ENCODE peak calls at places on chromosomes 3 and 15, in eight cellular contexts. One of them, this sample, is unnamed.
A peak's percentile ranks its signal among the peaks of the same experiment; 100 is the strongest.

GRCh38 chr3:192916455-192917257 is 1.0 kb downstream of the MB21D2 start:
- DNase-seq in mesenchymal stem cell: peak; percentile 81
- DNase-seq in lower leg skin: peak; percentile 50
- DNase-seq in cardiac muscle cell: peak; percentile 78
- DNase-seq in heart right ventricle: peak; percentile 75
- DNase-seq in upper lobe of right lung: peak; percentile 83
- DNase-seq in foreskin fibroblast: peak; percentile 63
- DNase-seq in A549: peak; percentile 46
- DNase-seq in this sample: no peak

GRCh38 chr3:34033840-34034239 is 235.4 kb downstream of the PDCD6IP start:
- DNase-seq in mesenchymal stem cell: no peak
- DNase-seq in lower leg skin: no peak
- DNase-seq in cardiac muscle cell: no peak
- DNase-seq in heart right ventricle: no peak
- DNase-seq in upper lobe of right lung: no peak
- DNase-seq in foreskin fibroblast: no peak
- DNase-seq in A549: no peak
- DNase-seq in this sample: no peak

GRCh38 chr3:183211390-183211789 is 41.7 kb upstream of the B3GNT5 start:
- DNase-seq in mesenchymal stem cell: no peak
- DNase-seq in lower leg skin: no peak
- DNase-seq in cardiac muscle cell: no peak
- DNase-seq in heart right ventricle: peak; percentile 37
- DNase-seq in upper lobe of right lung: no peak
- DNase-seq in foreskin fibroblast: no peak
- DNase-seq in A549: no peak
- DNase-seq in this sample: no peak

GRCh38 chr3:30578479-30578878 is 27.9 kb upstream of the TGFBR2 start:
- DNase-seq in mesenchymal stem cell: peak; percentile 87
- DNase-seq in lower leg skin: peak; percentile 53
- DNase-seq in cardiac muscle cell: no peak
- DNase-seq in heart right ventricle: peak; percentile 10
- DNase-seq in upper lobe of right lung: no peak
- DNase-seq in foreskin fibroblast: peak; percentile 93
- DNase-seq in A549: peak; percentile 77
- DNase-seq in this sample: peak; percentile 4

GRCh38 chr15:63896336-63897115 is 62.8 kb upstream of the HERC1 start:
- DNase-seq in mesenchymal stem cell: peak; percentile 68
- DNase-seq in lower leg skin: peak; percentile 40
- DNase-seq in cardiac muscle cell: peak; percentile 33
- DNase-seq in heart right ventricle: no peak
- DNase-seq in upper lobe of right lung: peak; percentile 56
- DNase-seq in foreskin fibroblast: peak; percentile 79
- DNase-seq in A549: peak; percentile 66
- DNase-seq in this sample: no peak

GRCh38 chr3:159458010-159458409 is 530.6 kb upstream of the IL12A start:
- DNase-seq in mesenchymal stem cell: peak; percentile 55
- DNase-seq in lower leg skin: no peak
- DNase-seq in cardiac muscle cell: no peak
- DNase-seq in heart right ventricle: no peak
- DNase-seq in upper lobe of right lung: no peak
- DNase-seq in foreskin fibroblast: peak; percentile 94
- DNase-seq in A549: peak; percentile 35
- DNase-seq in this sample: no peak

GRCh38 chr3:135106445-135106844 is 311.4 kb downstream of the EPHB1 start:
- DNase-seq in mesenchymal stem cell: no peak
- DNase-seq in lower leg skin: no peak
- DNase-seq in cardiac muscle cell: peak; percentile 87
- DNase-seq in heart right ventricle: peak; percentile 11
- DNase-seq in upper lobe of right lung: no peak
- DNase-seq in foreskin fibroblast: peak; percentile 6
- DNase-seq in A549: peak; percentile 2
- DNase-seq in this sample: no peak

GRCh38 chr3:121629601-121630000 is 31.1 kb downstream of the HCLS1 start:
- DNase-seq in mesenchymal stem cell: no peak
- DNase-seq in lower leg skin: no peak
- DNase-seq in cardiac muscle cell: peak; percentile 81
- DNase-seq in heart right ventricle: peak; percentile 15
- DNase-seq in upper lobe of right lung: no peak
- DNase-seq in foreskin fibroblast: no peak
- DNase-seq in A549: no peak
- DNase-seq in this sample: no peak

GRCh38 chr15:81337713-81338157 is 13.8 kb upstream of the STARD5 start:
- DNase-seq in mesenchymal stem cell: no peak
- DNase-seq in lower leg skin: no peak
- DNase-seq in cardiac muscle cell: no peak
- DNase-seq in heart right ventricle: no peak
- DNase-seq in upper lobe of right lung: no peak
- DNase-seq in foreskin fibroblast: no peak
- DNase-seq in A549: no peak
- DNase-seq in this sample: no peak

GRCh38 chr3:182451871-182452270 is 341.4 kb upstream of the ATP11B start:
- DNase-seq in mesenchymal stem cell: no peak
- DNase-seq in lower leg skin: no peak
- DNase-seq in cardiac muscle cell: no peak
- DNase-seq in heart right ventricle: no peak
- DNase-seq in upper lobe of right lung: no peak
- DNase-seq in foreskin fibroblast: no peak
- DNase-seq in A549: no peak
- DNase-seq in this sample: no peak

GRCh38 chr3:189588818-189589569 is 42.2 kb upstream of the TP63 start:
- DNase-seq in mesenchymal stem cell: no peak
- DNase-seq in lower leg skin: no peak
- DNase-seq in cardiac muscle cell: no peak
- DNase-seq in heart right ventricle: no peak
- DNase-seq in upper lobe of right lung: no peak
- DNase-seq in foreskin fibroblast: no peak
- DNase-seq in A549: no peak
- DNase-seq in this sample: no peak
- H3K4me3 ChIP-seq in mesenchymal stem cell: peak overlapping the region; percentile 56
- H3K4me3 ChIP-seq in lower leg skin: no peak overlapping the region
- H3K4me3 ChIP-seq in cardiac muscle cell: no peak overlapping the region
- H3K4me3 ChIP-seq in heart right ventricle: no peak overlapping the region
- H3K4me3 ChIP-seq in upper lobe of right lung: no peak overlapping the region
- H3K4me3 ChIP-seq in foreskin fibroblast: no peak overlapping the region
- H3K4me3 ChIP-seq in A549: no peak overlapping the region
- H3K4me3 ChIP-seq in this sample: no peak overlapping the region

GRCh38 chr3:175732053-175732452 is 872.9 kb downstream of the NAALADL2 start:
- DNase-seq in mesenchymal stem cell: no peak
- DNase-seq in lower leg skin: no peak
- DNase-seq in cardiac muscle cell: no peak
- DNase-seq in heart right ventricle: no peak
- DNase-seq in upper lobe of right lung: no peak
- DNase-seq in foreskin fibroblast: no peak
- DNase-seq in A549: no peak
- DNase-seq in this sample: no peak
- H3K4me3 ChIP-seq in mesenchymal stem cell: no peak overlapping the region
- H3K4me3 ChIP-seq in lower leg skin: no peak overlapping the region
- H3K4me3 ChIP-seq in cardiac muscle cell: no peak overlapping the region
- H3K4me3 ChIP-seq in heart right ventricle: no peak overlapping the region
- H3K4me3 ChIP-seq in upper lobe of right lung: no peak overlapping the region
- H3K4me3 ChIP-seq in foreskin fibroblast: no peak overlapping the region
- H3K4me3 ChIP-seq in A549: no peak overlapping the region
- H3K4me3 ChIP-seq in this sample: no peak overlapping the region

GRCh38 chr3:50241163-50241562 is 5.2 kb downstream of the GNAI2 start:
- DNase-seq in mesenchymal stem cell: no peak
- DNase-seq in lower leg skin: no peak
- DNase-seq in cardiac muscle cell: peak; percentile 71
- DNase-seq in heart right ventricle: no peak
- DNase-seq in upper lobe of right lung: no peak
- DNase-seq in foreskin fibroblast: no peak
- DNase-seq in A549: no peak
- DNase-seq in this sample: no peak

GRCh38 chr3:50243552-50243895 is 7.5 kb downstream of the GNAI2 start:
- DNase-seq in mesenchymal stem cell: no peak
- DNase-seq in lower leg skin: no peak
- DNase-seq in cardiac muscle cell: no peak
- DNase-seq in heart right ventricle: no peak
- DNase-seq in upper lobe of right lung: no peak
- DNase-seq in foreskin fibroblast: no peak
- DNase-seq in A549: no peak
- DNase-seq in this sample: no peak

GRCh38 chr3:50242371-50242770 is 6.4 kb downstream of the GNAI2 start:
- DNase-seq in mesenchymal stem cell: no peak
- DNase-seq in lower leg skin: no peak
- DNase-seq in cardiac muscle cell: no peak
- DNase-seq in heart right ventricle: no peak
- DNase-seq in upper lobe of right lung: no peak
- DNase-seq in foreskin fibroblast: no peak
- DNase-seq in A549: no peak
- DNase-seq in this sample: no peak

GRCh38 chr3:50245251-50245745 is 9.3 kb downstream of the GNAI2 start:
- DNase-seq in mesenchymal stem cell: no peak
- DNase-seq in lower leg skin: no peak
- DNase-seq in cardiac muscle cell: no peak
- DNase-seq in heart right ventricle: no peak
- DNase-seq in upper lobe of right lung: no peak
- DNase-seq in foreskin fibroblast: no peak
- DNase-seq in A549: no peak
- DNase-seq in this sample: no peak

GRCh38 chr3:50242778-50243551 is 7.0 kb downstream of the GNAI2 start:
- DNase-seq in mesenchymal stem cell: peak; percentile 87
- DNase-seq in lower leg skin: peak; percentile 69
- DNase-seq in cardiac muscle cell: no peak
- DNase-seq in heart right ventricle: peak; percentile 82
- DNase-seq in upper lobe of right lung: peak; percentile 88
- DNase-seq in foreskin fibroblast: no peak
- DNase-seq in A549: no peak
- DNase-seq in this sample: no peak
- H3K4me3 ChIP-seq in mesenchymal stem cell: peak overlapping the region; percentile 7
- H3K4me3 ChIP-seq in lower leg skin: no peak overlapping the region
- H3K4me3 ChIP-seq in cardiac muscle cell: no peak overlapping the region
- H3K4me3 ChIP-seq in heart right ventricle: peak overlapping the region; percentile 22
- H3K4me3 ChIP-seq in upper lobe of right lung: peak overlapping the region; percentile 27
- H3K4me3 ChIP-seq in foreskin fibroblast: no peak overlapping the region
- H3K4me3 ChIP-seq in A549: no peak overlapping the region
- H3K4me3 ChIP-seq in this sample: peak overlapping the region; percentile 44

GRCh38 chr15:57213783-57214366 is 162.4 kb upstream of the CGNL1 start:
- DNase-seq in mesenchymal stem cell: peak; percentile 69
- DNase-seq in lower leg skin: no peak
- DNase-seq in cardiac muscle cell: peak; percentile 26
- DNase-seq in heart right ventricle: peak; percentile 9
- DNase-seq in upper lobe of right lung: no peak
- DNase-seq in foreskin fibroblast: peak; percentile 48
- DNase-seq in A549: peak; percentile 51
- DNase-seq in this sample: no peak

GRCh38 chr15:57215371-57215770 is 160.9 kb upstream of the CGNL1 start:
- DNase-seq in mesenchymal stem cell: no peak
- DNase-seq in lower leg skin: no peak
- DNase-seq in cardiac muscle cell: no peak
- DNase-seq in heart right ventricle: no peak
- DNase-seq in upper lobe of right lung: no peak
- DNase-seq in foreskin fibroblast: no peak
- DNase-seq in A549: no peak
- DNase-seq in this sample: no peak

GRCh38 chr15:57217716-57218598 is 158.3 kb upstream of the CGNL1 start:
- DNase-seq in mesenchymal stem cell: peak; percentile 61
- DNase-seq in lower leg skin: no peak
- DNase-seq in cardiac muscle cell: no peak
- DNase-seq in heart right ventricle: no peak
- DNase-seq in upper lobe of right lung: no peak
- DNase-seq in foreskin fibroblast: peak; percentile 32
- DNase-seq in A549: no peak
- DNase-seq in this sample: no peak

GRCh38 chr15:57218826-57219576 is 157.3 kb upstream of the CGNL1 start:
- DNase-seq in mesenchymal stem cell: peak; percentile 90
- DNase-seq in lower leg skin: no peak
- DNase-seq in cardiac muscle cell: peak; percentile 44
- DNase-seq in heart right ventricle: no peak
- DNase-seq in upper lobe of right lung: no peak
- DNase-seq in foreskin fibroblast: peak; percentile 90
- DNase-seq in A549: peak; percentile 54
- DNase-seq in this sample: no peak

GRCh38 chr15:57216288-57216687 is 160.0 kb upstream of the CGNL1 start:
- DNase-seq in mesenchymal stem cell: peak; percentile 87
- DNase-seq in lower leg skin: no peak
- DNase-seq in cardiac muscle cell: no peak
- DNase-seq in heart right ventricle: no peak
- DNase-seq in upper lobe of right lung: no peak
- DNase-seq in foreskin fibroblast: peak; percentile 84
- DNase-seq in A549: peak; percentile 25
- DNase-seq in this sample: no peak
- H3K4me3 ChIP-seq in mesenchymal stem cell: peak overlapping the region; percentile 65
- H3K4me3 ChIP-seq in lower leg skin: no peak overlapping the region
- H3K4me3 ChIP-seq in cardiac muscle cell: no peak overlapping the region
- H3K4me3 ChIP-seq in heart right ventricle: no peak overlapping the region
- H3K4me3 ChIP-seq in upper lobe of right lung: no peak overlapping the region
- H3K4me3 ChIP-seq in foreskin fibroblast: peak overlapping the region; percentile 21
- H3K4me3 ChIP-seq in A549: no peak overlapping the region
- H3K4me3 ChIP-seq in this sample: peak overlapping the region; percentile 5

GRCh38 chr3:112640864-112641751 is at the start of gene CCDC80:
- DNase-seq in mesenchymal stem cell: peak; percentile 99
- DNase-seq in lower leg skin: no peak
- DNase-seq in cardiac muscle cell: peak; percentile 73
- DNase-seq in heart right ventricle: no peak
- DNase-seq in upper lobe of right lung: no peak
- DNase-seq in foreskin fibroblast: peak; percentile 87
- DNase-seq in A549: peak; percentile 91
- DNase-seq in this sample: no peak
- H3K4me3 ChIP-seq in mesenchymal stem cell: peak within 1 kb of the TSS; percentile 89
- H3K4me3 ChIP-seq in lower leg skin: peak within 1 kb of the TSS; percentile 8
- H3K4me3 ChIP-seq in cardiac muscle cell: peak within 1 kb of the TSS; percentile 21
- H3K4me3 ChIP-seq in heart right ventricle: peak within 1 kb of the TSS; percentile 52
- H3K4me3 ChIP-seq in upper lobe of right lung: peak within 1 kb of the TSS; percentile 38
- H3K4me3 ChIP-seq in foreskin fibroblast: peak within 1 kb of the TSS; percentile 66
- H3K4me3 ChIP-seq in A549: peak within 1 kb of the TSS; percentile 47
- H3K4me3 ChIP-seq in this sample: peak within 1 kb of the TSS; percentile 73

This sample was measured in thoracic aorta.